ENCODE peak calls at places on chromosomes 11 and 22, in nine cellular contexts. C is activated CD8-positive, alpha-beta memory T cell treated with anti-CD3 and anti-CD28 coated beads for 4 hours; F is stimulated activated CD8-positive, alpha-beta memory T cell treated with anti-CD3 and anti-CD28 coated beads, Interleukin-15, amount 100 ng/mL, for 4 hours; D is mammary epithelial cell; K is RCC 7860; J is cardiac muscle cell; V is activated naive CD8-positive, alpha-beta T cell treated with anti-CD3 and anti-CD28 coated beads, Interleukin-2, amount 50 U/mL, for 24 hours; B is ureter; L is esophagus squamous epithelium. R is an unnamed sample.

GRCh38 chr11:63896071-63896470 is 20.9 kb downstream of the RCOR2 start:
- DNase-seq in C (no peak), J (no peak), K (no peak), B (no peak), F (no peak), D (no peak), L (no peak), V (no peak), R (no peak)

GRCh38 chr11:113048820-113049555 is 87.8 kb downstream of the NCAM1 start:
- DNase-seq in F (no peak), D (peak; percentile 80), C (no peak), J (no peak), K (peak; percentile 81), V (no peak), L (no peak), B (no peak), R (no peak)

GRCh38 chr11:64900774-64901173 is 16.2 kb downstream of the ATG2A start:
- DNase-seq in J (no peak), V (no peak), C (no peak), F (no peak), K (no peak), B (no peak), D (no peak), L (no peak), R (no peak)

GRCh38 chr22:33038131-33038772 is 19.9 kb downstream of the SYN3 start:
- DNase-seq in D (peak; percentile 27), F (no peak), V (no peak), C (no peak), B (no peak), K (no peak), J (no peak), L (no peak), R (no peak)

GRCh38 chr11:38950882-38951281 is 2352.8 kb upstream of the RAG2 start:
- DNase-seq in V (no peak), B (no peak), J (no peak), K (no peak), L (no peak), D (no peak), F (no peak), C (no peak), R (no peak)

GRCh38 chr11:132858203-132858602 is 674.1 kb downstream of the OPCML start:
- DNase-seq in F (no peak), J (peak; percentile 49), C (no peak), V (no peak), B (no peak), L (no peak), K (no peak), D (peak; percentile 42), R (no peak)

GRCh38 chr22:47125603-47126002 is 363.2 kb downstream of the TBC1D22A start:
- DNase-seq in K (no peak), F (no peak), D (no peak), C (no peak), V (no peak), L (no peak), B (no peak), J (no peak), R (no peak)

GRCh38 chr11:62708423-62709261 is 1.2 kb downstream of the GNG3 start:
- DNase-seq in F (no peak), D (peak; percentile 34), J (no peak), B (peak; percentile 56), C (no peak), K (no peak), L (no peak), V (peak; percentile 52), R (no peak)

GRCh38 chr11:45801723-45802315 is 3.1 kb upstream of the SLC35C1 start:
- DNase-seq in L (no peak), V (no peak), D (no peak), F (no peak), J (no peak), C (no peak), K (no peak), B (no peak), R (no peak)

GRCh38 chr22:46649176-46650077 is 29.2 kb downstream of the GRAMD4 start:
- DNase-seq in F (no peak), D (no peak), V (no peak), K (no peak), J (peak; percentile 30), L (no peak), B (no peak), C (no peak), R (no peak)

GRCh38 chr11:120903686-120904085 is 120.2 kb upstream of the TBCEL start:
- DNase-seq in B (no peak), J (no peak), V (no peak), F (no peak), K (no peak), D (no peak), L (no peak), C (no peak), R (no peak)

GRCh38 chr11:67406969-67407699 is 3.3 kb downstream of the TBC1D10C start:
- DNase-seq in C (no peak), V (no peak), F (no peak), J (no peak), D (no peak), B (no peak), L (no peak), K (no peak), R (no peak)

GRCh38 chr11:69535928-69536327 is 54.5 kb downstream of the LINC01488 start:
- DNase-seq in D (no peak), L (no peak), F (no peak), V (no peak), J (no peak), K (no peak), B (no peak), C (no peak), R (no peak)

GRCh38 chr11:114348200-114349191 is 51.8 kb downstream of the C11orf71 start:
- DNase-seq in D (peak; percentile 65), L (no peak), V (peak; percentile 22), C (no peak), K (peak; percentile 30), J (peak; percentile 76), B (peak; percentile 56), F (no peak), R (no peak)

R was measured in ascending aorta.